ENCODE peak calls at places on chromosomes 4 and X, in six cellular contexts. One of them, this sample, is unnamed.

GRCh38 chrX:25049347-25049746 is 33.6 kb upstream of the ARX start:
- DNase-seq in T follicular helper cell: no peak
- DNase-seq in SIG-M5: no peak
- DNase-seq in H1: no peak
- DNase-seq in mucosa of gallbladder: no peak
- DNase-seq in ascending aorta: no peak
- DNase-seq in this sample: no peak

GRCh38 chr4:22014222-22014741 is 65.7 kb upstream of the KCNIP4 start:
- DNase-seq in T follicular helper cell: no peak
- DNase-seq in SIG-M5: no peak
- DNase-seq in H1: no peak
- DNase-seq in mucosa of gallbladder: no peak
- DNase-seq in ascending aorta: no peak
- DNase-seq in this sample: no peak

GRCh38 chr4:1629704-1630093 is 54.4 kb downstream of the FAM53A start:
- DNase-seq in T follicular helper cell: no peak
- DNase-seq in SIG-M5: no peak
- DNase-seq in H1: no peak
- DNase-seq in mucosa of gallbladder: no peak
- DNase-seq in ascending aorta: no peak
- DNase-seq in this sample: no peak

GRCh38 chrX:107684956-107685385 is 56.7 kb downstream of the PRPS1 start:
- DNase-seq in T follicular helper cell: no peak
- DNase-seq in SIG-M5: peak; percentile 45
- DNase-seq in H1: no peak
- DNase-seq in mucosa of gallbladder: peak; percentile 88
- DNase-seq in ascending aorta: peak; percentile 84
- DNase-seq in this sample: no peak

GRCh38 chrX:40068048-40068447 is 29.7 kb downstream of the BCOR start:
- DNase-seq in T follicular helper cell: no peak
- DNase-seq in SIG-M5: no peak
- DNase-seq in H1: no peak
- DNase-seq in mucosa of gallbladder: no peak
- DNase-seq in ascending aorta: no peak
- DNase-seq in this sample: no peak

GRCh38 chr4:73867783-73868182 is 1.4 kb upstream of the CXCL1 start:
- DNase-seq in T follicular helper cell: no peak
- DNase-seq in SIG-M5: no peak
- DNase-seq in H1: no peak
- DNase-seq in mucosa of gallbladder: no peak
- DNase-seq in ascending aorta: no peak
- DNase-seq in this sample: no peak

GRCh38 chrX:129006491-129006890 is 516.8 kb downstream of the SMARCA1 start:
- DNase-seq in T follicular helper cell: no peak
- DNase-seq in SIG-M5: no peak
- DNase-seq in H1: no peak
- DNase-seq in mucosa of gallbladder: no peak
- DNase-seq in ascending aorta: no peak
- DNase-seq in this sample: no peak

GRCh38 chr4:108763981-108764380 is 1.1 kb upstream of the ETNPPL start:
- DNase-seq in T follicular helper cell: no peak
- DNase-seq in SIG-M5: no peak
- DNase-seq in H1: no peak
- DNase-seq in mucosa of gallbladder: no peak
- DNase-seq in ascending aorta: no peak
- DNase-seq in this sample: no peak

GRCh38 chr4:15378055-15378454 is 49.8 kb upstream of the C1QTNF7 start:
- DNase-seq in T follicular helper cell: no peak
- DNase-seq in SIG-M5: no peak
- DNase-seq in H1: no peak
- DNase-seq in mucosa of gallbladder: no peak
- DNase-seq in ascending aorta: no peak
- DNase-seq in this sample: no peak

GRCh38 chr4:77734928-77735327 is 84.2 kb downstream of the CNOT6L start:
- DNase-seq in T follicular helper cell: no peak
- DNase-seq in SIG-M5: peak; percentile 24
- DNase-seq in H1: no peak
- DNase-seq in mucosa of gallbladder: no peak
- DNase-seq in ascending aorta: no peak
- DNase-seq in this sample: peak; percentile 17

GRCh38 chrX:42869659-42870476 is 91.9 kb upstream of the PPP1R2C start:
- DNase-seq in T follicular helper cell: no peak
- DNase-seq in SIG-M5: no peak
- DNase-seq in H1: no peak
- DNase-seq in mucosa of gallbladder: no peak
- DNase-seq in ascending aorta: no peak
- DNase-seq in this sample: no peak

GRCh38 chr4:6804082-6804752 is 21.7 kb downstream of the KIAA0232 start:
- DNase-seq in T follicular helper cell: no peak
- DNase-seq in SIG-M5: no peak
- DNase-seq in H1: no peak
- DNase-seq in mucosa of gallbladder: no peak
- DNase-seq in ascending aorta: no peak
- DNase-seq in this sample: no peak

GRCh38 chr4:74012130-74012529 is 13.7 kb upstream of the CXCL5 start:
- DNase-seq in T follicular helper cell: no peak
- DNase-seq in SIG-M5: no peak
- DNase-seq in H1: no peak
- DNase-seq in mucosa of gallbladder: no peak
- DNase-seq in ascending aorta: no peak
- DNase-seq in this sample: no peak

GRCh38 chr4:127616898-127617297 is 15.9 kb upstream of the INTU start:
- DNase-seq in T follicular helper cell: no peak
- DNase-seq in SIG-M5: no peak
- DNase-seq in H1: no peak
- DNase-seq in mucosa of gallbladder: no peak
- DNase-seq in ascending aorta: no peak
- DNase-seq in this sample: no peak

GRCh38 chrX:110965409-110965808 is 130.6 kb upstream of the PAK3 start:
- DNase-seq in T follicular helper cell: no peak
- DNase-seq in SIG-M5: no peak
- DNase-seq in H1: no peak
- DNase-seq in mucosa of gallbladder: no peak
- DNase-seq in ascending aorta: no peak
- DNase-seq in this sample: no peak

GRCh38 chr4:174135530-174135929 is 147.9 kb downstream of the FBXO8 start:
- DNase-seq in T follicular helper cell: no peak
- DNase-seq in SIG-M5: no peak
- DNase-seq in H1: no peak
- DNase-seq in mucosa of gallbladder: no peak
- DNase-seq in ascending aorta: no peak
- DNase-seq in this sample: no peak

GRCh38 chrX:16427668-16428067 is 222.3 kb upstream of the S100G start:
- DNase-seq in T follicular helper cell: no peak
- DNase-seq in SIG-M5: no peak
- DNase-seq in H1: no peak
- DNase-seq in mucosa of gallbladder: no peak
- DNase-seq in ascending aorta: no peak
- DNase-seq in this sample: no peak

GRCh38 chr4:183797041-183797444 is 108.1 kb upstream of the STOX2 start:
- DNase-seq in T follicular helper cell: no peak
- DNase-seq in SIG-M5: no peak
- DNase-seq in H1: no peak
- DNase-seq in mucosa of gallbladder: no peak
- DNase-seq in ascending aorta: no peak
- DNase-seq in this sample: no peak

GRCh38 chr4:1356181-1356998 is 9.4 kb downstream of the UVSSA start:
- DNase-seq in T follicular helper cell: peak; percentile 27
- DNase-seq in SIG-M5: no peak
- DNase-seq in H1: peak; percentile 93
- DNase-seq in mucosa of gallbladder: peak; percentile 34
- DNase-seq in ascending aorta: peak; percentile 78
- DNase-seq in this sample: no peak

GRCh38 chr4:57182132-57182874 is 72.1 kb upstream of the IGFBP7 start:
- DNase-seq in T follicular helper cell: no peak
- DNase-seq in SIG-M5: no peak
- DNase-seq in H1: no peak
- DNase-seq in mucosa of gallbladder: no peak
- DNase-seq in ascending aorta: no peak
- DNase-seq in this sample: no peak

GRCh38 chrX:152821145-152821765 is 9.3 kb downstream of the CETN2 start:
- DNase-seq in T follicular helper cell: no peak
- DNase-seq in SIG-M5: no peak
- DNase-seq in H1: peak; percentile 69
- DNase-seq in mucosa of gallbladder: no peak
- DNase-seq in ascending aorta: no peak
- DNase-seq in this sample: peak; percentile 15

GRCh38 chrX:153667931-153668396 is 5.6 kb downstream of the PNCK start:
- DNase-seq in T follicular helper cell: peak; percentile 61
- DNase-seq in SIG-M5: no peak
- DNase-seq in H1: peak; percentile 92
- DNase-seq in mucosa of gallbladder: peak; percentile 86
- DNase-seq in ascending aorta: peak; percentile 89
- DNase-seq in this sample: no peak

GRCh38 chrX:130145123-130145522 is 20.5 kb downstream of the AIFM1 start:
- DNase-seq in T follicular helper cell: no peak
- DNase-seq in SIG-M5: no peak
- DNase-seq in H1: no peak
- DNase-seq in mucosa of gallbladder: no peak
- DNase-seq in ascending aorta: no peak
- DNase-seq in this sample: no peak

GRCh38 chr4:156774422-156774821 is 197.2 kb downstream of the PDGFC start:
- DNase-seq in T follicular helper cell: no peak
- DNase-seq in SIG-M5: no peak
- DNase-seq in H1: no peak
- DNase-seq in mucosa of gallbladder: no peak
- DNase-seq in ascending aorta: peak; percentile 73
- DNase-seq in this sample: no peak

GRCh38 chr4:133866328-133866699 is 335.3 kb downstream of the PABPC4L start:
- DNase-seq in T follicular helper cell: no peak
- DNase-seq in SIG-M5: no peak
- DNase-seq in H1: no peak
- DNase-seq in mucosa of gallbladder: no peak
- DNase-seq in ascending aorta: no peak
- DNase-seq in this sample: no peak

GRCh38 chrX:150155396-150156048 is 207.6 kb upstream of the MAMLD1 start:
- DNase-seq in T follicular helper cell: no peak
- DNase-seq in SIG-M5: no peak
- DNase-seq in H1: no peak
- DNase-seq in mucosa of gallbladder: no peak
- DNase-seq in ascending aorta: no peak
- DNase-seq in this sample: no peak

GRCh38 chr4:153160856-153161598 is 43.2 kb upstream of the TRIM2 start:
- DNase-seq in T follicular helper cell: no peak
- DNase-seq in SIG-M5: no peak
- DNase-seq in H1: no peak
- DNase-seq in mucosa of gallbladder: no peak
- DNase-seq in ascending aorta: no peak
- DNase-seq in this sample: no peak

GRCh38 chrX:154813801-154814200 is 8.5 kb upstream of the MPP1 start:
- DNase-seq in T follicular helper cell: no peak
- DNase-seq in SIG-M5: no peak
- DNase-seq in H1: no peak
- DNase-seq in mucosa of gallbladder: no peak
- DNase-seq in ascending aorta: no peak
- DNase-seq in this sample: no peak

GRCh38 chr4:2576290-2576689 is 39.8 kb downstream of the FAM193A start:
- DNase-seq in T follicular helper cell: no peak
- DNase-seq in SIG-M5: no peak
- DNase-seq in H1: no peak
- DNase-seq in mucosa of gallbladder: no peak
- DNase-seq in ascending aorta: no peak
- DNase-seq in this sample: no peak

GRCh38 chr4:176335421-176335820 is 15.7 kb downstream of the SPCS3 start:
- DNase-seq in T follicular helper cell: no peak
- DNase-seq in SIG-M5: no peak
- DNase-seq in H1: no peak
- DNase-seq in mucosa of gallbladder: no peak
- DNase-seq in ascending aorta: no peak
- DNase-seq in this sample: no peak